ENCODE peak calls at places on chromosomes 2 and 18, in four cellular contexts. W, I, V and M are unnamed samples.

GRCh38 chr2:27071277-27071989 is at the start of gene OST4:
- ATAC-seq in W (peak; percentile 97), I (peak; percentile 98), V (peak; percentile 96), M (peak; percentile 96)

GRCh38 chr2:176821350-176821749 is 391.2 kb upstream of the HNRNPA3 start:
- ATAC-seq in W (no peak), I (no peak), V (no peak), M (no peak)

GRCh38 chr18:68177807-68178702 is 536.9 kb downstream of the TMX3 start:
- ATAC-seq in W (no peak), I (no peak), V (no peak), M (no peak)

GRCh38 chr2:157421964-157422363 is 21.9 kb downstream of the CYTIP start:
- ATAC-seq in W (no peak), I (no peak), V (no peak), M (no peak)

GRCh38 chr2:177272765-177273164 is 8.2 kb upstream of the NFE2L2 start:
- ATAC-seq in W (no peak), I (no peak), V (no peak), M (no peak)

GRCh38 chr18:80246656-80247402 is 485 bp downstream of the PARD6G start:
- ATAC-seq in W (peak; percentile 19), I (peak; percentile 3), V (peak; percentile 22), M (peak; percentile 34)

GRCh38 chr2:240664622-240665021 is 18.1 kb downstream of the AQP12B start:
- ATAC-seq in W (no peak), I (no peak), V (no peak), M (no peak)

GRCh38 chr2:27705851-27706622 is 42.3 kb downstream of the SLC4A1AP start:
- ATAC-seq in W (peak; percentile 93), I (no peak), V (peak; percentile 89), M (peak; percentile 95)

GRCh38 chr2:81839780-81840179 is 1535.2 kb upstream of the LRRTM1 start:
- ATAC-seq in W (no peak), I (no peak), V (no peak), M (no peak)